ENCODE peak calls at places on chromosomes 3 and 15, in six cellular contexts. C is SK-N-SH, H is GM10248, T is skeletal muscle cell, E is fibroblast of pulmonary artery, S is C1 segment of cervical spinal cord. V is an unnamed sample.

GRCh38 chr15:31473384-31474058 is 146.9 kb downstream of the KLF13 start:
- DNase-seq in C (no peak), H (no peak), T (no peak), E (no peak), S (no peak), V (no peak)

GRCh38 chr3:122563717-122564025 is 429 bp downstream of the PARP9 start:
- DNase-seq in C (peak), H (peak), T (no peak), E (peak), S (peak), V (no peak)

GRCh38 chr3:27859821-27860220 is 137.7 kb upstream of the EOMES start:
- DNase-seq in C (no peak), H (no peak), T (no peak), E (no peak), S (no peak), V (no peak)

GRCh38 chr3:128322030-128323022 is 144.4 kb downstream of the DNAJB8 start:
- DNase-seq in C (no peak), H (peak), T (no peak), E (peak), S (no peak), V (no peak)

GRCh38 chr3:176395269-176395668 is 802.0 kb downstream of the TBL1XR1 start:
- DNase-seq in C (no peak), H (no peak), T (no peak), E (no peak), S (no peak), V (no peak)

GRCh38 chr3:3800685-3801509 is 1.7 kb downstream of the LRRN1 start:
- DNase-seq in C (peak), H (peak), T (no peak), E (no peak), S (peak), V (no peak)

GRCh38 chr3:94303266-94303665 is 240.4 kb downstream of the NSUN3 start:
- DNase-seq in C (no peak), H (no peak), T (no peak), E (no peak), S (no peak), V (no peak)

GRCh38 chr3:11120091-11120845 is 34.0 kb upstream of the HRH1 start:
- DNase-seq in C (no peak), H (no peak), T (no peak), E (peak), S (no peak), V (no peak)

GRCh38 chr3:171181907-171182690 is 155.6 kb upstream of the SLC2A2 start:
- DNase-seq in C (no peak), H (no peak), T (peak), E (peak), S (no peak), V (no peak)

GRCh38 chr15:81052046-81052445 is 51.3 kb downstream of the TLNRD1 start:
- DNase-seq in C (no peak), H (no peak), T (no peak), E (no peak), S (no peak), V (peak)

GRCh38 chr3:63351159-63352007 is 73.3 kb downstream of the SYNPR start:
- DNase-seq in C (peak), H (peak), T (peak), E (peak), S (no peak), V (no peak)

GRCh38 chr3:117398166-117398954 is 688.8 kb downstream of the TUSC7 start:
- DNase-seq in C (no peak), H (no peak), T (no peak), E (no peak), S (peak), V (no peak)